ENCODE peak calls at places on chromosomes 1 and 21, in nine cellular contexts. X, F, T, R, B, S, Z, W and O are unnamed samples.

GRCh38 chr1:194644528-194644927 is 1458.1 kb upstream of the B3GALT2 start:
- DNase-seq in T (no peak), B (no peak), Z (no peak), S (no peak), W (no peak), R (no peak), F (no peak), X (no peak), O (no peak)

GRCh38 chr1:17098440-17099317 is 20.6 kb downstream of the PADI2 start:
- DNase-seq in S (no peak), F (no peak), R (no peak), W (no peak), B (no peak), Z (no peak), T (no peak), X (peak; percentile 33), O (no peak)

GRCh38 chr1:21672478-21673276 is 3.5 kb upstream of the RAP1GAP start:
- DNase-seq in R (peak; percentile 14), Z (no peak), X (peak; percentile 50), W (no peak), F (no peak), B (no peak), T (no peak), S (no peak), O (no peak)

GRCh38 chr1:21318714-21319159 is 28.5 kb upstream of the ECE1 start:
- DNase-seq in F (no peak), R (no peak), B (no peak), Z (peak; percentile 73), T (no peak), X (no peak), S (no peak), W (no peak), O (no peak)

GRCh38 chr1:33612877-33613487 is 140.5 kb downstream of the ZSCAN20 start:
- DNase-seq in W (no peak), S (peak; percentile 64), R (peak; percentile 60), T (no peak), F (peak; percentile 75), X (peak; percentile 85), Z (peak; percentile 79), B (no peak), O (no peak)

GRCh38 chr1:147273409-147274307 is 31.2 kb downstream of the CHD1L start:
- DNase-seq in B (no peak), Z (no peak), T (peak; percentile 0), W (no peak), F (peak; percentile 22), S (no peak), R (no peak), X (peak; percentile 81), O (peak; percentile 3)

GRCh38 chr1:32701421-32701911 is 1.1 kb downstream of the SYNC start:
- DNase-seq in W (no peak), T (no peak), S (no peak), B (no peak), X (peak; percentile 31), R (no peak), F (no peak), Z (no peak), O (no peak)

GRCh38 chr21:44778499-44778911 is 23.1 kb downstream of the UBE2G2 start:
- DNase-seq in W (no peak), B (no peak), Z (no peak), T (no peak), R (no peak), F (no peak), S (no peak), X (no peak), O (no peak)

GRCh38 chr1:66267211-66267940 is 266.6 kb upstream of the SGIP1 start:
- DNase-seq in W (no peak), S (no peak), X (no peak), R (no peak), F (no peak), T (no peak), Z (no peak), B (no peak), O (no peak)

GRCh38 chr1:15788624-15789301 is 18.7 kb downstream of the UQCRHL start:
- DNase-seq in Z (no peak), X (no peak), R (no peak), T (no peak), B (no peak), F (no peak), W (no peak), S (no peak), O (no peak)

GRCh38 chr1:234897365-234897699 is 231.3 kb downstream of the TOMM20 start:
- DNase-seq in T (no peak), F (no peak), R (no peak), Z (no peak), X (no peak), S (no peak), W (no peak), B (no peak), O (no peak)

GRCh38 chr21:43693981-43694380 is 24.9 kb upstream of the PDXK start:
- DNase-seq in W (no peak), R (no peak), F (no peak), T (no peak), X (no peak), B (no peak), S (no peak), Z (no peak), O (no peak)

GRCh38 chr1:151060241-151061011 is at the start of gene MLLT11:
- DNase-seq in X (peak; percentile 71), R (peak; percentile 56), Z (peak; percentile 88), S (peak; percentile 72), B (no peak), W (no peak), F (peak; percentile 70), T (no peak), O (no peak)

GRCh38 chr1:39895096-39895495 is 6.6 kb downstream of the MYCL start:
- DNase-seq in W (no peak), X (no peak), F (no peak), S (no peak), Z (no peak), T (no peak), B (no peak), R (no peak), O (no peak)

GRCh38 chr21:43702785-43703067 is 16.2 kb upstream of the PDXK start:
- DNase-seq in Z (no peak), X (peak; percentile 53), S (no peak), F (no peak), B (no peak), R (no peak), T (no peak), W (no peak), O (no peak)

GRCh38 chr1:11982010-11982392 is 1.8 kb downstream of the MFN2 start:
- DNase-seq in W (no peak), F (no peak), T (no peak), R (no peak), B (no peak), Z (no peak), X (peak; percentile 52), S (no peak), O (no peak)

GRCh38 chr21:16071082-16071481 is 341.3 kb downstream of the USP25 start:
- DNase-seq in F (no peak), T (no peak), R (no peak), S (no peak), Z (no peak), X (peak; percentile 43), W (no peak), B (no peak), O (no peak)

GRCh38 chr1:208203848-208204609 is 40.2 kb downstream of the PLXNA2 start:
- DNase-seq in W (no peak), R (no peak), S (no peak), F (no peak), B (no peak), Z (no peak), T (no peak), X (peak; percentile 63), O (no peak)

GRCh38 chr1:156128749-156129682 is 14.5 kb downstream of the LMNA start:
- DNase-seq in T (no peak), X (peak; percentile 66), B (no peak), F (no peak), W (no peak), Z (no peak), R (no peak), S (no peak), O (no peak)

GRCh38 chr1:35436078-35436477 is 121.1 kb downstream of the KIAA0319L start:
- DNase-seq in R (no peak), X (no peak), Z (no peak), B (no peak), W (no peak), T (no peak), F (no peak), S (no peak), O (no peak)

GRCh38 chr21:14737922-14738321 is 191.8 kb upstream of the SAMSN1 start:
- DNase-seq in R (peak; percentile 27), T (peak; percentile 24), S (peak; percentile 5), F (peak; percentile 12), X (peak; percentile 12), W (peak; percentile 6), B (peak; percentile 34), Z (no peak), O (peak; percentile 20)

GRCh38 chr21:41065539-41065938 is 102.4 kb upstream of the BACE2 start:
- DNase-seq in W (no peak), B (no peak), T (no peak), F (no peak), X (no peak), Z (no peak), S (no peak), R (no peak), O (no peak)

GRCh38 chr21:37367758-37368535 is 1.4 kb downstream of the DYRK1A start:
- DNase-seq in T (peak; percentile 25), B (peak; percentile 19), W (peak; percentile 33), Z (peak; percentile 51), S (no peak), X (peak; percentile 38), F (peak; percentile 10), R (peak; percentile 63), O (peak; percentile 9)

GRCh38 chr1:92755541-92756351 is 29.2 kb downstream of the EVI5 start:
- DNase-seq in X (peak; percentile 51), S (no peak), B (no peak), T (no peak), W (no peak), R (no peak), Z (no peak), F (no peak), O (no peak)

GRCh38 chr1:117587479-117588356 is 18.1 kb upstream of the TENT5C start:
- DNase-seq in F (no peak), X (no peak), T (no peak), R (no peak), Z (no peak), S (no peak), W (no peak), B (no peak), O (no peak)

GRCh38 chr1:18041685-18042355 is 65.8 kb upstream of the IGSF21 start:
- DNase-seq in X (peak; percentile 14), T (no peak), F (no peak), S (no peak), Z (peak; percentile 42), R (no peak), B (no peak), W (no peak), O (no peak)

GRCh38 chr1:66354311-66354922 is 179.5 kb upstream of the SGIP1 start:
- DNase-seq in S (no peak), W (no peak), X (no peak), Z (no peak), F (no peak), T (no peak), R (no peak), B (no peak), O (no peak)

GRCh38 chr1:53574621-53575020 is 115.4 kb downstream of the DMRTB1 start:
- DNase-seq in W (no peak), X (no peak), S (no peak), Z (peak; percentile 5), T (no peak), R (no peak), B (no peak), F (no peak), O (no peak)